ENCODE peak calls at places on chromosomes 13 and 19, in eight cellular contexts. Q, F, Z, I, H, N, B and P are unnamed samples.

GRCh38 chr13:31742102-31742695 is 2.9 kb downstream of the RXFP2 start:
- DNase-seq in Q (peak; percentile 66), F (peak; percentile 67), Z (peak; percentile 85), I (peak; percentile 85), H (peak; percentile 87), N (peak; percentile 83), B (peak; percentile 40), P (peak; percentile 64)

GRCh38 chr13:112013665-112014064 is 53.3 kb upstream of the SOX1 start:
- DNase-seq in Q (no peak), F (no peak), Z (no peak), I (no peak), H (no peak), N (no peak), B (no peak), P (no peak)

GRCh38 chr13:38763446-38764381 is 76.8 kb downstream of the FREM2 start:
- DNase-seq in Q (peak; percentile 36), F (peak; percentile 44), Z (peak; percentile 66), I (peak; percentile 81), H (peak; percentile 85), N (peak; percentile 68), B (no peak), P (peak; percentile 2)

GRCh38 chr13:110524484-110525254 is 36.9 kb downstream of the RAB20 start:
- DNase-seq in Q (peak; percentile 72), F (peak; percentile 72), Z (no peak), I (no peak), H (no peak), N (no peak), B (no peak), P (no peak)

GRCh38 chr13:71240906-71241305 is 626.1 kb downstream of the DACH1 start:
- DNase-seq in Q (peak; percentile 35), F (peak; percentile 35), Z (no peak), I (peak; percentile 41), H (peak; percentile 12), N (peak; percentile 24), B (no peak), P (no peak)

GRCh38 chr13:91100944-91101343 is 246.5 kb upstream of the MIR17HG start:
- DNase-seq in Q (no peak), F (no peak), Z (no peak), I (no peak), H (no peak), N (no peak), B (no peak), P (no peak)

GRCh38 chr13:49311816-49312215 is 64.1 kb downstream of the CDADC1 start:
- DNase-seq in Q (no peak), F (no peak), Z (no peak), I (no peak), H (no peak), N (no peak), B (no peak), P (no peak)

GRCh38 chr13:30690282-30691188 is 44.8 kb upstream of the ALOX5AP start:
- DNase-seq in Q (no peak), F (peak; percentile 23), Z (peak; percentile 96), I (no peak), H (no peak), N (peak; percentile 75), B (no peak), P (peak; percentile 73)

GRCh38 chr19:29811125-29812079 is at the start of gene CCNE1:
- DNase-seq in Q (peak; percentile 99), F (peak; percentile 77), Z (peak; percentile 92), I (peak; percentile 93), H (peak; percentile 85), N (peak; percentile 95), B (peak; percentile 43), P (peak; percentile 86)

GRCh38 chr13:44397766-44398223 is 24.2 kb downstream of the SERP2 start:
- DNase-seq in Q (no peak), F (no peak), Z (no peak), I (peak; percentile 10), H (no peak), N (no peak), B (no peak), P (no peak)

GRCh38 chr19:32748497-32748896 is 28.9 kb downstream of the TDRD12 start:
- DNase-seq in Q (peak; percentile 33), F (peak; percentile 4), Z (no peak), I (peak; percentile 54), H (peak; percentile 45), N (no peak), B (no peak), P (peak; percentile 38)

GRCh38 chr13:92414851-92415250 is 811.8 kb upstream of the GPC6 start:
- DNase-seq in Q (no peak), F (no peak), Z (no peak), I (no peak), H (no peak), N (no peak), B (no peak), P (no peak)

GRCh38 chr13:40371531-40372125 is 294.8 kb downstream of the FOXO1 start:
- DNase-seq in Q (no peak), F (no peak), Z (no peak), I (no peak), H (no peak), N (no peak), B (no peak), P (no peak)

GRCh38 chr13:47455581-47455980 is 545.5 kb downstream of the SUCLA2 start:
- DNase-seq in Q (peak; percentile 4), F (peak; percentile 51), Z (peak; percentile 26), I (no peak), H (peak; percentile 12), N (no peak), B (no peak), P (no peak)

GRCh38 chr13:28237944-28238343 is 99.6 kb downstream of the PAN3 start:
- DNase-seq in Q (no peak), F (no peak), Z (no peak), I (peak; percentile 13), H (peak; percentile 54), N (no peak), B (no peak), P (no peak)

GRCh38 chr13:28478127-28478526 is 16.8 kb downstream of the FLT1 start:
- DNase-seq in Q (no peak), F (no peak), Z (peak; percentile 74), I (no peak), H (no peak), N (no peak), B (no peak), P (no peak)

GRCh38 chr19:46787331-46788100 is 878 bp downstream of the SLC1A5 start:
- DNase-seq in Q (peak; percentile 74), F (peak; percentile 28), Z (peak; percentile 84), I (peak; percentile 74), H (peak; percentile 65), N (peak; percentile 82), B (no peak), P (peak; percentile 56)

GRCh38 chr13:69683921-69684663 is 423.5 kb upstream of the ATXN8OS start:
- DNase-seq in Q (no peak), F (no peak), Z (no peak), I (peak; percentile 18), H (no peak), N (peak; percentile 43), B (no peak), P (no peak)

GRCh38 chr19:1649706-1650626 is 2.4 kb downstream of the TCF3 start:
- DNase-seq in Q (no peak), F (no peak), Z (no peak), I (no peak), H (no peak), N (no peak), B (no peak), P (no peak)

GRCh38 chr19:1648926-1649541 is 3.4 kb downstream of the TCF3 start:
- DNase-seq in Q (no peak), F (no peak), Z (peak; percentile 24), I (no peak), H (no peak), N (no peak), B (no peak), P (no peak)

GRCh38 chr19:1646931-1647663 is 5.3 kb downstream of the TCF3 start:
- DNase-seq in Q (no peak), F (no peak), Z (no peak), I (no peak), H (no peak), N (no peak), B (no peak), P (peak; percentile 46)

GRCh38 chr19:1647664-1648155 is 4.7 kb downstream of the TCF3 start:
- DNase-seq in Q (no peak), F (no peak), Z (no peak), I (no peak), H (no peak), N (no peak), B (no peak), P (peak; percentile 46)

GRCh38 chr19:1648156-1648925 is 4.1 kb downstream of the TCF3 start:
- DNase-seq in Q (no peak), F (no peak), Z (no peak), I (no peak), H (no peak), N (no peak), B (no peak), P (peak; percentile 97)
- H3K4me3 ChIP-seq in Q (no peak overlapping the region), F (no peak overlapping the region), Z (no peak overlapping the region), I (no peak overlapping the region), H (no peak overlapping the region), N (no peak overlapping the region), B (no peak overlapping the region), P (peak overlapping the region; percentile 94)

DNA sequence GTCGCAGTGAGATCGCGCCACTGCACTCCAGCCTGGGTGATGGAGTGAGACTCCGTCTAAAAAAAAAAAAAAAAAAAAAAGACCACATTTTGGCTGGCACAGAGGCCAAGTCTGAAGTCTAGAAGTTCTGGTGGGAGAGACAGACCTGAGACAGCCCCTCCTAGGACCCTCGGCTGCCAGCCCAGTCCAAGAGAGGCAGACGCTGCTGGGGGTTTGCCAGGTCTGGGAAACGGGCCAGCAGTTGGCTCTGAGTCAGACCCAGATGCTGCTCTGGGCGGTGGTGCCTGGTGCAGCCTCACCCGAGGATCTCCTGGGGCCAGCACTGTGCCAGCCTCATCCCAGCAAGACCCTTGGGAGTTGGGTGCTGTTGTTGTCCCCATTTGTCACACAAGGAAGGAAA is 5.8 kb downstream of the FCHO1 start:
- DNase-seq in Q (peak; percentile 76), F (peak; percentile 79), Z (peak; percentile 63), I (no peak), H (no peak), N (peak; percentile 51), B (no peak), P (no peak)
- TF ChIP-seq EZH2phosphoT487 in Q (no peak), F (no peak), Z (no peak), I (no peak), H (no peak), N (no peak), B (no peak), P (no peak)

GRCh38 chr19:9914001-9914314 is 22.4 kb downstream of the OLFM2 start:
- DNase-seq in Q (no peak), F (peak; percentile 1), Z (no peak), I (peak; percentile 48), H (peak; percentile 61), N (no peak), B (no peak), P (no peak)
- H3K4me3 ChIP-seq in Q (peak overlapping the region; percentile 52), F (peak overlapping the region; percentile 70), Z (peak overlapping the region; percentile 66), I (peak overlapping the region; percentile 66), H (peak overlapping the region; percentile 79), N (peak overlapping the region; percentile 64), B (peak overlapping the region; percentile 58), P (no peak overlapping the region)

DNA sequence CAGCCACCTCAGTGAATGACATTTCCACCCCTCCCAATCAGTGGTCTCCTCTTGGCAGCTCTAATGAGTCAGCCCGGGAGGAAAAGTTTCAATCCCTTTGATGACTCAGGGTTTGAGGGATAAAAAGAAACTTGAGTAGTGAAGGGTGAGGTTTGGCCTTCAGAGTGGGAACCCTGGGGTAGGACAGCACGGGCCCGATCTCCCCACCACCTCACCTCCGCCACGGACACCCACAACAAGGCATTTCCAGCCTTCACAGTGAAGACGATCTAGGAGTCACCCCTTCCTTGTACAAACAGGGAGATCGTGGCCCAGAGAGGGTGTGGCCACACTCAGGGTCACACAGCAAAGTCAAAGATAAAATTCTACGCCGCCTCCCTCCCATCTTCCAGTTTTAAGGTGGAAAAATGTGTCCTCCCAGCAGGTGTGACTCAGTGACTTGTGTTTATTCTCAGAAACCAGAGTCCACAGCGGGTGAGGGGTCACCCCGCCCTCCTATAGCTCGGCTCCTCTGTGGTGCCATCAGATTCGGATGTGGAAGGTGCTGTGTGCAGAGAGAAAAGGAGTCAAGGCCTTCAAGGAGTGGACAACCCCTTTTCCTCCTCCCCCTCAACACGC is 12.3 kb downstream of the CIB3 start:
- DNase-seq in Q (no peak), F (peak; percentile 98), Z (peak; percentile 83), I (no peak), H (no peak), N (peak; percentile 43), B (peak; percentile 95), P (no peak)
- TF ChIP-seq EZH2phosphoT487 in Q (no peak), F (no peak), Z (no peak), I (no peak), H (no peak), N (no peak), B (no peak), P (no peak)